ENCODE peak calls at places on chromosomes 12 and 14, in ten cellular contexts. Z, H, D, F, O, A, Q, V, N and P are unnamed samples.

GRCh38 chr12:82708507-82708906 is 21.8 kb downstream of the TMTC2 start:
- DNase-seq in Z (no peak), H (no peak), D (no peak), F (no peak), O (no peak), A (no peak), Q (peak; percentile 93), V (no peak), N (no peak), P (no peak)

GRCh38 chr12:26651566-26652188 is 181.3 kb downstream of the ITPR2 start:
- DNase-seq in Z (peak; percentile 45), H (no peak), D (peak; percentile 50), F (peak; percentile 41), O (no peak), A (peak; percentile 13), Q (no peak), V (peak; percentile 71), N (peak; percentile 75), P (peak; percentile 23)

GRCh38 chr12:117024961-117025480 is 74.2 kb downstream of the TESC start:
- DNase-seq in Z (peak; percentile 16), H (no peak), D (no peak), F (no peak), O (no peak), A (no peak), Q (peak; percentile 57), V (no peak), N (no peak), P (no peak)

GRCh38 chr12:26680724-26681455 is 152.1 kb downstream of the ITPR2 start:
- DNase-seq in Z (no peak), H (no peak), D (no peak), F (no peak), O (no peak), A (no peak), Q (no peak), V (no peak), N (peak; percentile 57), P (no peak)

GRCh38 chr12:56244494-56244893 is 13.7 kb downstream of the ANKRD52 start:
- DNase-seq in Z (no peak), H (no peak), D (no peak), F (no peak), O (no peak), A (no peak), Q (no peak), V (peak; percentile 28), N (no peak), P (no peak)

GRCh38 chr14:93120522-93120921 is 4.8 kb upstream of the ITPK1 start:
- DNase-seq in Z (no peak), H (no peak), D (no peak), F (no peak), O (no peak), A (no peak), Q (no peak), V (no peak), N (no peak), P (no peak)

GRCh38 chr12:105342464-105342863 is 12.0 kb downstream of the C12orf75 start:
- DNase-seq in Z (no peak), H (no peak), D (no peak), F (no peak), O (no peak), A (no peak), Q (no peak), V (no peak), N (no peak), P (no peak)

GRCh38 chr12:1845886-1846285 is 25.5 kb downstream of the LRTM2 start:
- DNase-seq in Z (no peak), H (peak; percentile 21), D (no peak), F (no peak), O (peak; percentile 25), A (no peak), Q (peak; percentile 26), V (no peak), N (no peak), P (no peak)

GRCh38 chr14:96752594-96752993 is 44.6 kb upstream of the VRK1 start:
- DNase-seq in Z (no peak), H (no peak), D (no peak), F (no peak), O (peak; percentile 27), A (no peak), Q (no peak), V (no peak), N (no peak), P (no peak)

GRCh38 chr14:75885829-75886228 is 96.0 kb downstream of the TGFB3 start:
- DNase-seq in Z (no peak), H (no peak), D (no peak), F (no peak), O (no peak), A (no peak), Q (no peak), V (no peak), N (no peak), P (no peak)

DNA sequence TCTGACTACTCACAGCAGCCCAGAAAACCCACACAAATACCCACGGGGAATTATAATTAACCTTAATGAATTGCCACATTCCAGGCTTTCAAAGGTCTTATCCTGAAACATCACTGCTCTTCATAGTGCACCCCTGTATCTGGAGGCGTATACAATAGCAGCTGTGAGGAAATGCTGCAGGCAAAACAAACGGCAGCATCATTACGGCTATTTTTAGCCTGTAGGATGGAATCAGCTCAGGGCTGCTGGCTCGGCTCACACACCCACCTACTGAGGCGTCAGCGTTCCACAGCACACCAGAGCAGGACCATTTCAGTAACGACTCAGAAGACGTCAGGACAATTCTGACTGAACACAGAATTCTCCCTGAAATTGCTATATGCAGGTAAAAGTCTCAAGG is 648.4 kb downstream of the RPS29 start:
- DNase-seq in Z (no peak), H (no peak), D (no peak), F (no peak), O (no peak), A (no peak), Q (peak; percentile 63), V (no peak), N (peak; percentile 4), P (no peak)
- TF ChIP-seq POLR2AphosphoS5 in Z (no peak), H (no peak), D (no peak), F (no peak), O (no peak), A (no peak), Q (no peak), V (no peak), N (no peak), P (no peak)

DNA sequence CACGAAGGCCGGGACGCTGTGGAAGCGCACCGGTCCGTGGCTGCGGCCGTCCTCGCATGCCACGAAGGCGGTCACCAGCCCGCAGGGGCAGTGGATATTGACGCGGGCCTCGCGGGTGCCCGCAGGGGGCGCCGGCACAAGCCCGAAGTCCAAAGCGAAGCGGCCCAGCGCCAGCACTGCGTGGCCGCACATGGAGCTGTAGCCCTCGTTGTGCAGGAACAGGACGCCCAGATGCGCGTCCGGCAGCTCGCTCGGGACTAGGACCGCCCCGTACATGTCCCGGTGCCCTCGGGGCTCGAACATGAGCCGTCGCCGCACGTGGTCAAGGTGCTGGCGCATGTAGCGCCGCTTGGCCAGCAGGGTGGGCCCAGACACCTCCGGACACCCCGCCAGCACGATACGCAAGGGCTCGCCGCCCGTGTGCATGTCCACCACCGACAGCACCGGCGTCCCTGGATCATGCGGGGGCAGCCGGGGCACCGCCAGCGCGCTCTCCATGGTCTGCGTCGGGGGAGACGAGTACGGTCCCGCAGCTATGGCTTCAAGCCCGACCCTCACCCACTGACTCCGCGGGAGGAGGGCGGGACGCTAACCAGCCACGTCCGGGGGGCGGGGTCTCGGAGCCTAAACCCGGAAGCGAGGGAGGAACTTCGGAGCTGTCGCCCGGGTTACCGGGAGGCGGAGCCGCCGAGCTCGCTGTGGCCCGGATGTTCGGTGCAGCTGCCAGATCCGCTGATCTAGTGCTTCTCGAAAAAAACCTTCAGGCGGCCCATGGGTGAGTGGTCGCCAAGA is at the start of the genes JKAMP and L3HYPDH:
- DNase-seq in Z (peak; percentile 97), H (peak; percentile 98), D (peak; percentile 96), F (peak; percentile 90), O (peak; percentile 95), A (peak; percentile 80), Q (peak; percentile 98), V (peak; percentile 85), N (peak; percentile 96), P (peak; percentile 88)
- TF ChIP-seq POLR2A in Z (peak; percentile 80), H (no peak), D (peak; percentile 78), F (peak; percentile 43), O (peak; percentile 68), A (peak; percentile 86), Q (peak; percentile 74), V (peak; percentile 94), N (peak; percentile 92), P (peak; percentile 80)

GRCh38 chr14:68789798-68790655 is 2.8 kb downstream of the ZFP36L1 start:
- DNase-seq in Z (peak; percentile 40), H (no peak), D (no peak), F (no peak), O (no peak), A (no peak), Q (peak; percentile 80), V (no peak), N (peak; percentile 17), P (no peak)
- TF ChIP-seq POLR2AphosphoS5 in Z (no peak), H (no peak), D (no peak), F (peak; percentile 60), O (no peak), A (no peak), Q (peak; percentile 6), V (no peak), N (peak; percentile 57), P (peak; percentile 23)

GRCh38 chr14:67358914-67359313 is 690 bp downstream of the ATP6V1D start:
- DNase-seq in Z (no peak), H (no peak), D (no peak), F (no peak), O (no peak), A (no peak), Q (no peak), V (no peak), N (no peak), P (no peak)

GRCh38 chr14:67359319-67359774 is 257 bp downstream of the ATP6V1D start:
- DNase-seq in Z (no peak), H (no peak), D (no peak), F (no peak), O (no peak), A (no peak), Q (peak; percentile 68), V (peak; percentile 16), N (no peak), P (no peak)

GRCh38 chr14:67360469-67361206 is 510 bp downstream of the EIF2S1 start:
- DNase-seq in Z (no peak), H (no peak), D (no peak), F (no peak), O (no peak), A (no peak), Q (no peak), V (no peak), N (no peak), P (no peak)

GRCh38 chr14:67357583-67358354 is 1.8 kb downstream of the ATP6V1D start:
- DNase-seq in Z (no peak), H (no peak), D (no peak), F (no peak), O (no peak), A (no peak), Q (no peak), V (peak; percentile 16), N (no peak), P (no peak)

DNA sequence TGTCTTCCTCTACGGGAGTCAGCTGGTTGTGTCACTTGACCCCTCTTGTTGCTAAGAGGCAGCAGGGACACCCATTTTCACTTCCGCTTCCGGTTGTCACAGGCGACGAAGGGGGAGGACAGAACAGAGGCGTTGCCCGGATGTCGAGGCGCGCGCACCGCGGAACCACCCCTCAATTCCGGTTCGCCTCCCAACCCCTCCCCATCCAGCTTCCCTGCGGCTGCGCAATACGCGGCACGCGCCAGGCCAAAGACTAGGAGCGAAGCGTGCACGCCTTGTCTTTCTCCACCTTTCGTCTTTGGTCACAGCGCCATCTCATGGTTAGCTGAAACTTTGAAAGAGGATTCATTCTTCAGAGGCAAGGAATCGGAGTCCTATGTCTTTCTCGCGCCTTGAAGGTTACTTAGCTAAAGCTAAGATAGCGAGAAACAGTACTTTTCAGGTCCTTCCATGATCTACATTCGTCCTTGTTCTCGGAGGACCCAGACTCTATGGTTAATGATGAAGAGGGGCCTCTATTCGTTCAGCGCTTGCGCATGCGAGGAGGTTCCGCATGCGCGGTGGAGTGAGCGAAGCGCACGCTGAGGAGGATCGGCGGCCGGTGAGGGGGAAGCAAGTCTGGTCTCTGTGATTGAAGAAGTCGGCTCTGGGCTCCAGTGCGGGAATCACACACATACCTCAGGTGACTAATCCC is at the start of the genes ATP6V1D and EIF2S1:
- DNase-seq in Z (peak; percentile 99), H (peak; percentile 99), D (peak; percentile 99), F (peak; percentile 99), O (peak; percentile 99), A (peak; percentile 81), Q (peak; percentile 100), V (peak; percentile 90), N (peak; percentile 99), P (peak; percentile 77)
- TF ChIP-seq POLR2A in Z (peak; percentile 39), H (peak; percentile 74), D (peak; percentile 28), F (peak; percentile 79), O (peak; percentile 79), A (peak; percentile 93), Q (peak; percentile 83), V (peak; percentile 90), N (peak; percentile 75), P (peak; percentile 94)